ENCODE peak calls at places on chromosome 9, in four cellular contexts. S, B, D and C are unnamed samples.

GRCh38 chr9:5193345-5193744 is 7.9 kb upstream of the INSL6 start:
- DNase-seq in S (no peak), B (no peak), D (no peak), C (no peak)

GRCh38 chr9:123336959-123337358 is 19.0 kb upstream of the CRB2 start:
- DNase-seq in S (no peak), B (no peak), D (no peak), C (no peak)

GRCh38 chr9:123335227-123335985 is 20.6 kb upstream of the CRB2 start:
- DNase-seq in S (peak; percentile 54), B (no peak), D (no peak), C (peak; percentile 24)

GRCh38 chr9:123569343-123569694 is 213.3 kb downstream of the CRB2 start:
- DNase-seq in S (no peak), B (no peak), D (no peak), C (peak; percentile 10)

GRCh38 chr9:34493972-34494535 is 28.7 kb downstream of the ENHO start:
- DNase-seq in S (peak; percentile 36), B (peak; percentile 30), D (peak; percentile 57), C (no peak)

GRCh38 chr9:97529363-97530076 is 28.1 kb downstream of the TMOD1 start:
- DNase-seq in S (no peak), B (peak; percentile 49), D (no peak), C (no peak)

GRCh38 chr9:33166263-33167083 is 663 bp downstream of the B4GALT1 start:
- DNase-seq in S (no peak), B (no peak), D (peak; percentile 70), C (no peak)

GRCh38 chr9:91101598-91102168 is 260.0 kb downstream of the AUH start:
- DNase-seq in S (no peak), B (no peak), D (no peak), C (no peak)

GRCh38 chr9:127980056-127980705 is 608 bp downstream of the EEIG1 start:
- DNase-seq in S (no peak), B (peak; percentile 42), D (peak; percentile 55), C (no peak)

GRCh38 chr9:92160786-92161185 is 45.6 kb upstream of the SPTLC1 start:
- DNase-seq in S (no peak), B (no peak), D (no peak), C (no peak)

GRCh38 chr9:36141288-36141687 is 4.8 kb downstream of the GLIPR2 start:
- DNase-seq in S (no peak), B (peak; percentile 28), D (no peak), C (no peak)

GRCh38 chr9:135478191-135478590 is 1.4 kb upstream of the PPP1R26 start:
- DNase-seq in S (no peak), B (no peak), D (no peak), C (no peak)

GRCh38 chr9:15417626-15418025 is 5.0 kb upstream of the SNAPC3 start:
- DNase-seq in S (no peak), B (no peak), D (no peak), C (no peak)

GRCh38 chr9:9862412-9862811 is 750.4 kb downstream of the PTPRD start:
- DNase-seq in S (no peak), B (no peak), D (no peak), C (no peak)

GRCh38 chr9:34653610-34654072 is 1.7 kb downstream of the IL11RA start:
- DNase-seq in S (no peak), B (peak; percentile 81), D (no peak), C (no peak)

GRCh38 chr9:135883410-135884089 is 23.8 kb downstream of the CAMSAP1 start:
- DNase-seq in S (no peak), B (no peak), D (no peak), C (no peak)

GRCh38 chr9:76472925-76473324 is 13.9 kb downstream of the GCNT1 start:
- DNase-seq in S (no peak), B (no peak), D (no peak), C (no peak)

GRCh38 chr9:75108571-75108970 is 20.3 kb downstream of the OSTF1 start:
- DNase-seq in S (no peak), B (peak; percentile 26), D (peak; percentile 41), C (no peak)

GRCh38 chr9:90960941-90961340 is 159.3 kb downstream of the SYK start:
- DNase-seq in S (no peak), B (no peak), D (no peak), C (no peak)

GRCh38 chr9:81465468-81466002 is 223.8 kb downstream of the TLE1 start:
- DNase-seq in S (no peak), B (no peak), D (no peak), C (no peak)

GRCh38 chr9:116403171-116403570 is 249.6 kb downstream of the PAPPA start:
- DNase-seq in S (no peak), B (no peak), D (no peak), C (no peak)

GRCh38 chr9:1102010-1102712 is 52.0 kb downstream of the DMRT2 start:
- DNase-seq in S (no peak), B (no peak), D (no peak), C (no peak)

GRCh38 chr9:94270009-94270408 is 10.9 kb downstream of the ZNF169 start:
- DNase-seq in S (no peak), B (no peak), D (no peak), C (no peak)

GRCh38 chr9:74953235-74953741 is 576 bp upstream of the C9orf40 start:
- DNase-seq in S (no peak), B (peak; percentile 8), D (no peak), C (peak; percentile 50)

GRCh38 chr9:135903358-135903656 is 4.0 kb downstream of the CAMSAP1 start:
- DNase-seq in S (no peak), B (no peak), D (no peak), C (no peak)

GRCh38 chr9:85995097-85995496 is 54.2 kb downstream of the NAA35 start:
- DNase-seq in S (no peak), B (no peak), D (no peak), C (no peak)

GRCh38 chr9:79581388-79581787 is 9.6 kb downstream of the TLE4 start:
- DNase-seq in S (peak; percentile 40), B (no peak), D (no peak), C (no peak)

GRCh38 chr9:13181652-13182051 is 97.8 kb downstream of the MPDZ start:
- DNase-seq in S (no peak), B (no peak), D (no peak), C (no peak)

GRCh38 chr9:104286792-104287191 is 192.7 kb downstream of the SMC2 start:
- DNase-seq in S (no peak), B (no peak), D (no peak), C (no peak)

GRCh38 chr9:95434116-95435073 is 82.4 kb downstream of the PTCH1 start:
- DNase-seq in S (no peak), B (no peak), D (no peak), C (no peak)

GRCh38 chr9:127586537-127586936 is 25.5 kb upstream of the STXBP1 start:
- DNase-seq in S (no peak), B (peak; percentile 81), D (peak; percentile 65), C (no peak)

GRCh38 chr9:70052768-70053167 is 9.1 kb downstream of the MAMDC2 start:
- DNase-seq in S (no peak), B (no peak), D (no peak), C (no peak)

GRCh38 chr9:85258823-85259370 is 482.9 kb downstream of the AGTPBP1 start:
- DNase-seq in S (peak; percentile 64), B (no peak), D (peak; percentile 24), C (peak; percentile 39)

GRCh38 chr9:68476889-68477288 is 63.8 kb downstream of the TMEM252 start:
- DNase-seq in S (no peak), B (no peak), D (no peak), C (no peak)

GRCh38 chr9:21141427-21141882 is at the start of gene IFNW1:
- DNase-seq in S (no peak), B (no peak), D (no peak), C (peak; percentile 27)

GRCh38 chr9:130860458-130861316 is 25.6 kb downstream of the ABL1 start:
- DNase-seq in S (peak; percentile 96), B (peak; percentile 82), D (peak; percentile 79), C (no peak)

GRCh38 chr9:90580576-90580975 is 62.0 kb downstream of the DIRAS2 start:
- DNase-seq in S (no peak), B (no peak), D (no peak), C (no peak)

GRCh38 chr9:92712767-92713166 is 42.8 kb upstream of the IPPK start:
- DNase-seq in S (no peak), B (no peak), D (no peak), C (no peak)

DNA sequence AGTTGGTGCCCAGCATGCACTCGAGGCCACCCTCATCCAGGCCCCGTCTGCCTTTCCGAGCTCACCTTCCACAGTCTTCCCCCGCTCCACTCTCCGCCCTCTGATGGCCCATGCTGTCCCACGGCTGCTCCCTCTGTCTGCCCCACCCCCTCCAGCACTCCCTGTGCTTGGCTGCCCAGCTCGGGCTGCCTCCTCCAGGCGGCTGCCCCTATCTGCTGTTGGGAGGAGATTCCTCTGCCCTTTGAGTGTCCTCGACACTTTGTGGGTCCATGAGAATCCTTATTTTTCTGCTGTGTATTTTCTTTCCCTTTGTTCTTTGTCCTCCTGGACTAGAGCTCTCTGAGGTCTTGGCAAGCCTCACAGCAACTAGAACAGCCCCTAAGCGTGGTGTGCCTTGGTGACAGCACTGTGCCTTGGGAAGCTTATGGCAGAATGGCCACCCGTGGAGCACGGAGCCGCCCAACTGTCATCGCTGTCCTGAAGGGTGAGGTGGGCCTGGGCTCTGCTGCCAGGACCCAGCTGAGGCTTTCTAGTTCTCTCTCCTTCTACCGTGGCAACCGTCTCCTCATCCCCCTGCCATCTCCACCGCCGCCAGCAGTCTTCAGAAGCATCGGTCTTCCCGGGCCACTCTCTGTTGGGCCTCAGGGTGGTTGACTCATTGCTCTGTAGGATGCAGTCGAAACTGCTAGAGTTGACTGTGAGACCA is 5.2 kb downstream of the NTMT1 start:
- DNase-seq in S (no peak), B (no peak), D (no peak), C (no peak)
- TF ChIP-seq CTCF in S (no peak), B (no peak), D (no peak), C (no peak)

GRCh38 chr9:99351647-99352046 is 129.6 kb downstream of the SEC61B start:
- DNase-seq in S (no peak), B (no peak), D (no peak), C (no peak)
- TF ChIP-seq CTCF in S (no peak), B (no peak), D (no peak), C (no peak)

DNA sequence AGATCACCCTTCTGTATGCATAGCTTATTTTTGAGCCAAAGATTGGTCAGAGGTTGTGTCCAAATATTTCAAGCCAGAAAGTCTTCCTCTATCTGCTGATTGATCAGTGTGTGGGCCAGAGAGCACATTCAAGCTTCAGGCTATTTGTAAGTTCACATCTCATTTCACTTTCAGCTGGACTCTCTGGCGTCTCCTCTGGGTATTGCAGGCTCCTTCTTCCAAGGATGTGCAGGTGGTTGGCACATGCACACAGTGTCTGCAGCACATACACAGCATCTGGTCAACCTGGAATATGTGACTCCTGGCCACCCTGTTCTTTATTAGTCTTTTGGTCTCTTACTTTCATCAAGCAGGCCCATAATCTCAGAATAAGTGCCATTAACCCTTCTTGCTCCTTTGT is 516.1 kb downstream of the ANXA1 start:
- DNase-seq in S (no peak), B (no peak), D (no peak), C (peak; percentile 5)
- TF ChIP-seq CTCF in S (peak; percentile 20), B (no peak), D (no peak), C (no peak)

GRCh38 chr9:109914280-109915027 is 134.5 kb downstream of the PALM2AKAP2 start:
- DNase-seq in S (peak; percentile 96), B (no peak), D (no peak), C (no peak)
- TF ChIP-seq CTCF in S (no peak), B (no peak), D (no peak), C (no peak)